ENCODE peak calls at places on chromosomes 1 and 21, in four cellular contexts. L is cardiac muscle cell; P is activated naive CD8-positive, alpha-beta T cell treated with anti-CD3 and anti-CD28 coated beads for 36 hours; H is AML-193. Z is an unnamed sample.

GRCh38 chr1:45306319-45306718 is 20.4 kb upstream of the HPDL start:
- DNase-seq in P (peak), H (no peak), L (no peak), Z (no peak)

GRCh38 chr1:184866991-184867788 is 107.1 kb downstream of the NIBAN1 start:
- DNase-seq in H (peak), L (no peak), P (peak), Z (peak)

GRCh38 chr1:180988221-180988826 is 34.3 kb downstream of the STX6 start:
- DNase-seq in L (no peak), P (no peak), H (no peak), Z (no peak)

GRCh38 chr1:43938892-43939587 is 5.4 kb downstream of the ARTN start:
- DNase-seq in H (no peak), P (no peak), L (no peak), Z (no peak)

GRCh38 chr1:10048601-10049000 is 15.8 kb downstream of the UBE4B start:
- DNase-seq in P (no peak), H (no peak), L (no peak), Z (no peak)

GRCh38 chr1:43372172-43372571 is 4.4 kb upstream of the ELOVL1 start:
- DNase-seq in L (no peak), P (no peak), H (no peak), Z (no peak)

GRCh38 chr1:161242313-161242712 is 4.3 kb upstream of the NR1I3 start:
- DNase-seq in P (no peak), L (no peak), H (peak), Z (no peak)

GRCh38 chr1:183075861-183076260 is 52.6 kb downstream of the LAMC1 start:
- DNase-seq in L (no peak), H (no peak), P (no peak), Z (no peak)

GRCh38 chr1:204633665-204634064 is 51.9 kb downstream of the LRRN2 start:
- DNase-seq in H (no peak), P (no peak), L (no peak), Z (no peak)

GRCh38 chr1:203522237-203522636 is 28.3 kb downstream of the OPTC start:
- DNase-seq in H (no peak), L (no peak), P (no peak), Z (no peak)

GRCh38 chr21:35457097-35457496 is 408.0 kb upstream of the RUNX1 start:
- DNase-seq in P (no peak), H (no peak), L (no peak), Z (no peak)

GRCh38 chr1:171788696-171789095 is 7.2 kb downstream of the METTL13 start:
- DNase-seq in H (no peak), L (no peak), P (no peak), Z (peak)

GRCh38 chr1:163820748-163821147 is 499.0 kb downstream of the NUF2 start:
- DNase-seq in L (no peak), H (peak), P (no peak), Z (no peak)

GRCh38 chr1:67590329-67590728 is 94.7 kb upstream of the GADD45A start:
- DNase-seq in L (peak), P (no peak), H (no peak), Z (peak)

GRCh38 chr1:23437355-23437664 is 12.8 kb upstream of the TCEA3 start:
- DNase-seq in P (no peak), H (no peak), L (no peak), Z (no peak)

GRCh38 chr1:170097449-170097948 is 23.0 kb upstream of the KIFAP3 start:
- DNase-seq in L (no peak), P (no peak), H (no peak), Z (no peak)

GRCh38 chr1:33300673-33301072 is 20.2 kb downstream of the A3GALT2 start:
- DNase-seq in P (no peak), H (peak), L (no peak), Z (peak)

GRCh38 chr1:221717491-221717865 is 24.4 kb downstream of the DUSP10 start:
- DNase-seq in L (no peak), P (no peak), H (no peak), Z (no peak)

GRCh38 chr1:228178737-228179720 is 13.4 kb downstream of the IBA57 start:
- DNase-seq in P (no peak), H (no peak), L (no peak), Z (no peak)

GRCh38 chr1:229225331-229225782 is 45.6 kb upstream of the RAB4A start:
- DNase-seq in L (no peak), H (no peak), P (no peak), Z (no peak)

GRCh38 chr1:34360574-34360973 is 183.9 kb downstream of the C1orf94 start:
- DNase-seq in P (no peak), L (no peak), H (no peak), Z (no peak)

GRCh38 chr1:232884262-232884661 is 66.1 kb upstream of the NTPCR start:
- DNase-seq in H (no peak), L (no peak), P (no peak), Z (peak)

Z was measured in AG20443.